ENCODE peak calls at places on chromosomes 6 and 20, in seven cellular contexts. S, N, M, J, Z, G and U are unnamed samples.

GRCh38 chr6:158660331-158660730 is 10.5 kb downstream of the SYTL3 start:
- DNase-seq in S (peak; percentile 63), N (no peak), M (peak; percentile 53), J (no peak), Z (peak; percentile 20), G (no peak), U (no peak)

GRCh38 chr20:44706371-44707258 is 8.6 kb upstream of the CCN5 start:
- DNase-seq in S (no peak), N (no peak), M (no peak), J (peak; percentile 35), Z (no peak), G (no peak), U (no peak)

GRCh38 chr6:117463762-117464665 is 18.5 kb upstream of the DCBLD1 start:
- DNase-seq in S (no peak), N (no peak), M (no peak), J (peak; percentile 90), Z (no peak), G (no peak), U (no peak)

GRCh38 chr6:90098025-90098474 is 198.6 kb downstream of the BACH2 start:
- DNase-seq in S (no peak), N (peak; percentile 83), M (no peak), J (peak; percentile 89), Z (peak; percentile 66), G (no peak), U (peak; percentile 95)

GRCh38 chr6:75353644-75354043 is 69.1 kb upstream of the TMEM30A start:
- DNase-seq in S (no peak), N (no peak), M (no peak), J (no peak), Z (no peak), G (no peak), U (no peak)

GRCh38 chr20:36591854-36592641 is 13.5 kb upstream of the RAB5IF start:
- DNase-seq in S (no peak), N (no peak), M (peak; percentile 58), J (peak; percentile 51), Z (no peak), G (peak; percentile 53), U (no peak)

GRCh38 chr6:127737768-127738167 is 160.8 kb downstream of the C6orf58 start:
- DNase-seq in S (no peak), N (no peak), M (no peak), J (peak; percentile 8), Z (no peak), G (no peak), U (no peak)

GRCh38 chr6:69423785-69424184 is 373.0 kb downstream of the LMBRD1 start:
- DNase-seq in S (no peak), N (no peak), M (no peak), J (no peak), Z (no peak), G (no peak), U (no peak)

GRCh38 chr20:10524034-10524476 is 89.0 kb downstream of the SLX4IP start:
- DNase-seq in S (no peak), N (no peak), M (no peak), J (peak; percentile 41), Z (no peak), G (peak; percentile 8), U (peak; percentile 52)

GRCh38 chr20:24917797-24918578 is 31.1 kb upstream of the CST7 start:
- DNase-seq in S (peak; percentile 54), N (no peak), M (peak; percentile 78), J (peak; percentile 58), Z (peak; percentile 92), G (peak; percentile 86), U (peak; percentile 53)

GRCh38 chr20:37852666-37853065 is 50.3 kb upstream of the VSTM2L start:
- DNase-seq in S (no peak), N (no peak), M (no peak), J (peak; percentile 5), Z (no peak), G (no peak), U (no peak)

GRCh38 chr6:161631676-161632194 is 357.9 kb upstream of the AGPAT4 start:
- DNase-seq in S (no peak), N (peak; percentile 92), M (no peak), J (no peak), Z (no peak), G (no peak), U (peak; percentile 89)

GRCh38 chr20:843908-844307 is 10.4 kb downstream of the FAM110A start:
- DNase-seq in S (peak; percentile 64), N (no peak), M (no peak), J (no peak), Z (peak; percentile 72), G (no peak), U (no peak)

GRCh38 chr6:155985660-155986138 is 530.1 kb upstream of the NOX3 start:
- DNase-seq in S (no peak), N (no peak), M (no peak), J (no peak), Z (no peak), G (no peak), U (no peak)

GRCh38 chr6:6218246-6219085 is 102.0 kb downstream of the F13A1 start:
- DNase-seq in S (no peak), N (no peak), M (no peak), J (no peak), Z (no peak), G (no peak), U (no peak)

GRCh38 chr20:18496740-18497592 is at the start of gene RBBP9:
- DNase-seq in S (peak; percentile 89), N (peak; percentile 19), M (peak; percentile 90), J (peak; percentile 73), Z (peak; percentile 93), G (peak; percentile 91), U (peak; percentile 38)

GRCh38 chr20:7392551-7392950 is 547.7 kb downstream of the HAO1 start:
- DNase-seq in S (no peak), N (no peak), M (no peak), J (no peak), Z (no peak), G (no peak), U (peak; percentile 68)

GRCh38 chr6:132418566-132418965 is 17.3 kb upstream of the MOXD1 start:
- DNase-seq in S (no peak), N (no peak), M (no peak), J (no peak), Z (no peak), G (no peak), U (no peak)

GRCh38 chr20:61639200-61639599 is 387.1 kb downstream of the CDH4 start:
- DNase-seq in S (no peak), N (no peak), M (no peak), J (peak; percentile 33), Z (no peak), G (no peak), U (no peak)

GRCh38 chr6:34656378-34657036 is 40.1 kb downstream of the ILRUN start:
- DNase-seq in S (peak; percentile 46), N (no peak), M (no peak), J (peak; percentile 90), Z (no peak), G (no peak), U (peak; percentile 16)

GRCh38 chr6:52643158-52643557 is 27.8 kb upstream of the TMEM14A start:
- DNase-seq in S (no peak), N (no peak), M (peak; percentile 47), J (peak; percentile 45), Z (no peak), G (peak; percentile 12), U (no peak)

GRCh38 chr20:327946-328563 is 2.7 kb downstream of the SOX12 start:
- DNase-seq in S (no peak), N (no peak), M (no peak), J (peak; percentile 20), Z (no peak), G (no peak), U (no peak)

GRCh38 chr6:17167327-17167979 is 65.6 kb downstream of the STMND1 start:
- DNase-seq in S (peak; percentile 62), N (no peak), M (peak; percentile 85), J (peak; percentile 15), Z (no peak), G (peak; percentile 80), U (no peak)
- TF ChIP-seq CTCF in S (peak; percentile 35), N (peak; percentile 69), M (peak; percentile 87), J (peak; percentile 30), Z (peak; percentile 46), G (peak; percentile 66), U (peak; percentile 62)

GRCh38 chr6:138455746-138456392 is 43.4 kb downstream of the NHSL1 start:
- DNase-seq in S (no peak), N (no peak), M (no peak), J (peak; percentile 52), Z (no peak), G (no peak), U (peak; percentile 27)
- H3K4me3 ChIP-seq in S (no peak overlapping the region), N (no peak overlapping the region), M (no peak overlapping the region), J (no peak overlapping the region), Z (peak overlapping the region; percentile 18), G (no peak overlapping the region), U (no peak overlapping the region)

GRCh38 chr6:134064461-134064860 is 12.0 kb upstream of the SLC2A12 start:
- DNase-seq in S (no peak), N (no peak), M (no peak), J (no peak), Z (no peak), G (no peak), U (no peak)

GRCh38 chr6:134061440-134061839 is 9.0 kb upstream of the SLC2A12 start:
- DNase-seq in S (no peak), N (no peak), M (no peak), J (no peak), Z (no peak), G (no peak), U (no peak)

GRCh38 chr6:134065706-134066105 is 13.3 kb upstream of the SLC2A12 start:
- DNase-seq in S (no peak), N (no peak), M (peak; percentile 25), J (peak; percentile 32), Z (no peak), G (peak; percentile 24), U (no peak)

GRCh38 chr6:134063966-134064445 is 11.6 kb upstream of the SLC2A12 start:
- DNase-seq in S (peak; percentile 75), N (no peak), M (peak; percentile 76), J (peak; percentile 85), Z (no peak), G (peak; percentile 68), U (no peak)

GRCh38 chr6:134063121-134063965 is 10.9 kb upstream of the SLC2A12 start:
- DNase-seq in S (no peak), N (no peak), M (no peak), J (peak; percentile 32), Z (no peak), G (peak; percentile 11), U (no peak)
- TF ChIP-seq CTCF in S (no peak), N (no peak), M (no peak), J (no peak), Z (no peak), G (no peak), U (no peak)

GRCh38 chr20:4244700-4245485 is 229.5 kb upstream of the RNF24 start:
- DNase-seq in S (peak; percentile 90), N (no peak), M (no peak), J (no peak), Z (no peak), G (no peak), U (no peak)

GRCh38 chr20:4242376-4242775 is 227.0 kb upstream of the RNF24 start:
- DNase-seq in S (no peak), N (no peak), M (no peak), J (no peak), Z (no peak), G (no peak), U (no peak)

GRCh38 chr20:4245542-4245941 is 230.2 kb upstream of the RNF24 start:
- DNase-seq in S (no peak), N (no peak), M (no peak), J (no peak), Z (no peak), G (no peak), U (no peak)

GRCh38 chr20:4246428-4246827 is 231.1 kb upstream of the RNF24 start:
- DNase-seq in S (no peak), N (no peak), M (no peak), J (no peak), Z (no peak), G (no peak), U (no peak)

GRCh38 chr20:4243071-4243470 is 227.7 kb upstream of the RNF24 start:
- DNase-seq in S (no peak), N (no peak), M (no peak), J (no peak), Z (no peak), G (peak; percentile 59), U (no peak)
- H3K4me3 ChIP-seq in S (no peak overlapping the region), N (no peak overlapping the region), M (no peak overlapping the region), J (no peak overlapping the region), Z (no peak overlapping the region), G (no peak overlapping the region), U (no peak overlapping the region)